ENCODE peak calls at places on chromosomes 3 and 15, in six cellular contexts. One of them, this sample, is unnamed. For H3K27me3, the result is how much of the 10 kb centered on the place peaks cover.

GRCh38 chr3:52221563-52222318 is 3.7 kb downstream of the TLR9 start:
- DNase-seq in ovary: peak
- DNase-seq in endodermal cell: peak
- DNase-seq in heart left ventricle: peak
- DNase-seq in body of pancreas: peak
- DNase-seq in IMR-90: no peak
- DNase-seq in this sample: peak

GRCh38 chr3:194446172-194446571 is 40.6 kb downstream of the ATP13A3 start:
- DNase-seq in ovary: no peak
- DNase-seq in endodermal cell: no peak
- DNase-seq in heart left ventricle: no peak
- DNase-seq in body of pancreas: no peak
- DNase-seq in IMR-90: no peak
- DNase-seq in this sample: no peak

GRCh38 chr15:66515901-66516322 is 10.8 kb downstream of the ZWILCH start:
- DNase-seq in ovary: no peak
- DNase-seq in endodermal cell: no peak
- DNase-seq in heart left ventricle: no peak
- DNase-seq in body of pancreas: no peak
- DNase-seq in IMR-90: no peak
- DNase-seq in this sample: no peak

GRCh38 chr3:150743508-150743907 is 19.5 kb downstream of the SIAH2 start:
- DNase-seq in ovary: no peak
- DNase-seq in endodermal cell: no peak
- DNase-seq in heart left ventricle: no peak
- DNase-seq in body of pancreas: no peak
- DNase-seq in IMR-90: peak
- DNase-seq in this sample: no peak

GRCh38 chr15:41609123-41609522 is 50.1 kb downstream of the TYRO3 start:
- DNase-seq in ovary: no peak
- DNase-seq in endodermal cell: no peak
- DNase-seq in heart left ventricle: no peak
- DNase-seq in body of pancreas: no peak
- DNase-seq in IMR-90: no peak
- DNase-seq in this sample: no peak

GRCh38 chr3:26271848-26272247 is 350.7 kb upstream of the LRRC3B start:
- DNase-seq in ovary: no peak
- DNase-seq in endodermal cell: no peak
- DNase-seq in heart left ventricle: no peak
- DNase-seq in body of pancreas: no peak
- DNase-seq in IMR-90: no peak
- DNase-seq in this sample: no peak

GRCh38 chr15:43872416-43873020 is 45.7 kb downstream of the WDR76 start:
- DNase-seq in ovary: peak
- DNase-seq in endodermal cell: peak
- DNase-seq in heart left ventricle: no peak
- DNase-seq in body of pancreas: peak
- DNase-seq in IMR-90: peak
- DNase-seq in this sample: peak

GRCh38 chr3:4417449-4417848 is 49.6 kb downstream of the SUMF1 start:
- DNase-seq in ovary: no peak
- DNase-seq in endodermal cell: no peak
- DNase-seq in heart left ventricle: no peak
- DNase-seq in body of pancreas: no peak
- DNase-seq in IMR-90: peak
- DNase-seq in this sample: no peak

GRCh38 chr3:170233532-170233931 is 11.3 kb downstream of the PRKCI start:
- DNase-seq in ovary: no peak
- DNase-seq in endodermal cell: no peak
- DNase-seq in heart left ventricle: no peak
- DNase-seq in body of pancreas: no peak
- DNase-seq in IMR-90: peak
- DNase-seq in this sample: no peak

GRCh38 chr3:120469440-120470415 is 18.9 kb upstream of the FSTL1 start:
- DNase-seq in ovary: no peak
- DNase-seq in endodermal cell: peak
- DNase-seq in heart left ventricle: peak
- DNase-seq in body of pancreas: no peak
- DNase-seq in IMR-90: peak
- DNase-seq in this sample: peak

GRCh38 chr15:48493084-48493762 is 152.3 kb downstream of the FBN1 start:
- DNase-seq in ovary: no peak
- DNase-seq in endodermal cell: no peak
- DNase-seq in heart left ventricle: no peak
- DNase-seq in body of pancreas: peak
- DNase-seq in IMR-90: peak
- DNase-seq in this sample: no peak

GRCh38 chr3:177460100-177460499 is 262.8 kb upstream of the TBL1XR1 start:
- DNase-seq in ovary: no peak
- DNase-seq in endodermal cell: no peak
- DNase-seq in heart left ventricle: no peak
- DNase-seq in body of pancreas: no peak
- DNase-seq in IMR-90: no peak
- DNase-seq in this sample: no peak
- H3K4me3 ChIP-seq in ovary: no peak
- H3K4me3 ChIP-seq in endodermal cell: no peak
- H3K4me3 ChIP-seq in heart left ventricle: no peak
- H3K4me3 ChIP-seq in body of pancreas: no peak
- H3K4me3 ChIP-seq in IMR-90: no peak
- H3K4me3 ChIP-seq in this sample: no peak

GRCh38 chr3:10581251-10581650 is 75.9 kb upstream of the ATP2B2 start:
- DNase-seq in ovary: no peak
- DNase-seq in endodermal cell: no peak
- DNase-seq in heart left ventricle: no peak
- DNase-seq in body of pancreas: no peak
- DNase-seq in IMR-90: no peak
- DNase-seq in this sample: no peak
- H3K27me3 ChIP-seq in ovary: under half
- H3K27me3 ChIP-seq in endodermal cell: under half
- H3K27me3 ChIP-seq in heart left ventricle: under half
- H3K27me3 ChIP-seq in body of pancreas: under half
- H3K27me3 ChIP-seq in IMR-90: under half
- H3K27me3 ChIP-seq in this sample: under half

GRCh38 chr15:88997531-88997930 is 84.4 kb upstream of the MFGE8 start:
- DNase-seq in ovary: no peak
- DNase-seq in endodermal cell: no peak
- DNase-seq in heart left ventricle: no peak
- DNase-seq in body of pancreas: no peak
- DNase-seq in IMR-90: no peak
- DNase-seq in this sample: no peak
- TF ChIP-seq CTCF in ovary: no peak
- TF ChIP-seq CTCF in endodermal cell: no peak
- TF ChIP-seq CTCF in heart left ventricle: no peak
- TF ChIP-seq CTCF in body of pancreas: no peak
- TF ChIP-seq CTCF in IMR-90: no peak
- TF ChIP-seq CTCF in this sample: no peak

GRCh38 chr15:63305276-63305675 is 27.9 kb downstream of the APH1B start:
- DNase-seq in ovary: no peak
- DNase-seq in endodermal cell: no peak
- DNase-seq in heart left ventricle: no peak
- DNase-seq in body of pancreas: no peak
- DNase-seq in IMR-90: no peak
- DNase-seq in this sample: no peak
- H3K4me3 ChIP-seq in ovary: no peak
- H3K4me3 ChIP-seq in endodermal cell: no peak
- H3K4me3 ChIP-seq in heart left ventricle: no peak
- H3K4me3 ChIP-seq in body of pancreas: no peak
- H3K4me3 ChIP-seq in IMR-90: no peak
- H3K4me3 ChIP-seq in this sample: no peak

DNA sequence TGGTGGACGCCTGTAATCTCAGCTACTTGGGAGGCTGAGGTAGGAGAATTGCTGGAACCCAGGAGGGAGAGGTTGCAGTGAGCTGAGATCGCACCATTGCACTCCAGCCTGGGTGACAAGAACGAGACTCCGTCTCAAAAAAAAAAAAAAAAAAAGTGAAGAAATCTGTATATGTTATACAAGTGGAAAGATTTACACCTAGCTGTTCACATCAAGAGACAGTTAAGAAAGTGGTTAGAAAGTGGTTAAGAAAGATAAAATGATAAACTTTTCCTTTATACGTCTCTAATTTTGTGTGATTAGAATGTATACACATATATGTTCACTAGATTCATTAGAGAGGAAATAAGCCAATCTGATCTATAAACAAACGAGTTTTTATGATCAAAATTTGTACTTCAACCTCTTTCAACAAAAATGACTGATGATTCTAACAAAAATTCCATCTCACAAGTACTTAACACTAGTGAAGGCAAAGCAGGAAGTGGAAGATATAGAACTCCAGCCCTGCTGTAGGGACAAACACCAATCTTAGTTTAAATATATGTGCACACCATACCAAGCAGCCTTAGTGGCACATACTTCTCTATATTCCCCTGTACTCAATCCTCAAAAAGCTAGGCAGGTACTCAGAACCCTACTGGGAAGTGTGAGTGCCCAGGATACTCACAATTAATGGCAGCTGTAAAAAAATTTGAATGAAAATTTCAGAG is 51.2 kb downstream of the RAF1 start:
- DNase-seq in ovary: no peak
- DNase-seq in endodermal cell: no peak
- DNase-seq in heart left ventricle: no peak
- DNase-seq in body of pancreas: no peak
- DNase-seq in IMR-90: no peak
- DNase-seq in this sample: no peak
- H3K27me3 ChIP-seq in ovary: under half
- H3K27me3 ChIP-seq in endodermal cell: under half
- H3K27me3 ChIP-seq in heart left ventricle: under half
- H3K27me3 ChIP-seq in body of pancreas: under half
- H3K27me3 ChIP-seq in IMR-90: under half
- H3K27me3 ChIP-seq in this sample: under half

GRCh38 chr15:71386448-71387236 is 271.4 kb downstream of the THSD4 start:
- DNase-seq in ovary: no peak
- DNase-seq in endodermal cell: no peak
- DNase-seq in heart left ventricle: no peak
- DNase-seq in body of pancreas: peak
- DNase-seq in IMR-90: peak
- DNase-seq in this sample: no peak
- TF ChIP-seq CTCF in ovary: no peak
- TF ChIP-seq CTCF in endodermal cell: peak
- TF ChIP-seq CTCF in heart left ventricle: peak
- TF ChIP-seq CTCF in body of pancreas: peak
- TF ChIP-seq CTCF in IMR-90: peak
- TF ChIP-seq CTCF in this sample: peak

DNA sequence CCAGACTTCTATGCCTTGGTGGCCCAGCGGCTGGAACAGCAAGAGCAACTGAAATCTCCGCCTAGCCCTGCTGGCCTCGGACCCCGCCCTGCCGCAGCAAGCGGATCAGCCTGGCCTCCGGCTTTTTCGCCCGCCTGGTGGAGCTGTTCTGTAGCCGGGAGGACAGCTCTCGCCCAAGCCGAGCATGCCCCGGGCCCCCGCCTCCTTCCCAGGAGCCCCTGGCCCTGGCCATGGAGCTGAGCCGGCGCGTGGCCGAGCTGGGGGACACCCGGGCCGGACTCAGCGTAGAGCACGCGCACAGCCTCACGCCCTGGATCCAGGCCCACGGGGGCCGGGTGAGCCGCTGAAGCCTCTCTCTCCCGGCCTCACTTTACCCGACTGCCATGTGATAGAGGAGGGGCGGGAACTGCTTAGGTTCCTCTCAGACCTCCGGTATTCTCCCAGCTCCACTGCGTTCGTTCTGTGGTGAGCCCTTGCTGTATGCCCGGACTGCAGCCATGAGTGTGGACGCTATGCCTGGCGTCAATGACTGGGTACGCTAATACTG is 24.1 kb upstream of the MRPL3 start:
- DNase-seq in ovary: peak
- DNase-seq in endodermal cell: peak
- DNase-seq in heart left ventricle: peak
- DNase-seq in body of pancreas: peak
- DNase-seq in IMR-90: peak
- DNase-seq in this sample: peak
- H3K4me3 ChIP-seq in ovary: no peak
- H3K4me3 ChIP-seq in endodermal cell: no peak
- H3K4me3 ChIP-seq in heart left ventricle: peak
- H3K4me3 ChIP-seq in body of pancreas: no peak
- H3K4me3 ChIP-seq in IMR-90: peak
- H3K4me3 ChIP-seq in this sample: peak

DNA sequence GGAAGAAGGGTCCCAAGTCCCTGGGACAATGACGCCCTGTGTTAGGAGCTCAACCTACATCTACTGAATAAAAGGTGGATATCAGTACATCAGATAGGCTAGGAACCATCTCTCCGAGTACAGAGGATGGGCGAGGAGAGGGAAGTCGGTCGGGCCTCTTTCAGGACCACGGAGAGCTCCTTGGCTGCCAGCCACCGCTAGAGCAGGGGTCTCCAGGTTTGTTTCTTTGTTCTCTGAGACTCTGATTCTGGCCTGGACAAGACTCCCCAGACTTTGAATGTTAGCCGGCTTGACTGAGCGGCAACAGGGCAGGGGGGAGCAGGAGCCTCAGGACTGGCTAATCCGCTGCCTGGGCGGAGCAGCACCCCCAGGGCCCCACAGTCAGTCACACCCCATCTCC is 131.8 kb downstream of the TPRA1 start:
- DNase-seq in ovary: no peak
- DNase-seq in endodermal cell: peak
- DNase-seq in heart left ventricle: no peak
- DNase-seq in body of pancreas: no peak
- DNase-seq in IMR-90: no peak
- DNase-seq in this sample: peak
- H3K27me3 ChIP-seq in ovary: under half
- H3K27me3 ChIP-seq in endodermal cell: under half
- H3K27me3 ChIP-seq in heart left ventricle: half or more
- H3K27me3 ChIP-seq in body of pancreas: under half
- H3K27me3 ChIP-seq in IMR-90: under half
- H3K27me3 ChIP-seq in this sample: under half

DNA sequence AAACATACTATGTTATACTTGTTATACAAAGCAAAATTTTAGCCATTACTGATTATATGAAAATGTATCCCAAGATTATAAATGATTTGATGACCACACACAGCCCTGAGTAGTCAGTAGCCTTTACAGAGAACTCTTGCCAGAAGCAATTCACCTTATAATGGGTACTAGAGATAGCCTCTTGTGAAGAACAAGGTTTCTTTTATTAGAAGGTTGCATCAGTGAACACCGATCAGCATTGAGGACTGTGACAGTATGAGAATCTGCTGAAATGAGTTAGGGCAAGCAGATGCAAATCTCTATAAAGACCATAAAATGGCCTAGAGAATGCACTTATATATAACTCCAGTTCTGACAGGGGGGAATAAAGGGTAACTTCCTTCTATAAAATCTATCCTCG is 10.1 kb downstream of the CDC25A start:
- DNase-seq in ovary: no peak
- DNase-seq in endodermal cell: no peak
- DNase-seq in heart left ventricle: no peak
- DNase-seq in body of pancreas: no peak
- DNase-seq in IMR-90: no peak
- DNase-seq in this sample: no peak
- TF ChIP-seq CTCF in ovary: no peak
- TF ChIP-seq CTCF in endodermal cell: no peak
- TF ChIP-seq CTCF in heart left ventricle: no peak
- TF ChIP-seq CTCF in body of pancreas: no peak
- TF ChIP-seq CTCF in IMR-90: no peak
- TF ChIP-seq CTCF in this sample: no peak